ENCODE peak calls at places on chromosomes 3 and 15, in six cellular contexts. O is tibial artery, N is right atrium auricular region, P is breast epithelium, H is heart left ventricle, B is transverse colon. W is an unnamed sample.

GRCh38 chr3:183287301-183287971 is 34.4 kb downstream of the B3GNT5 start:
- DNase-seq in O (peak; percentile 45), H (no peak), P (no peak), B (no peak), N (peak; percentile 64), W (no peak)

GRCh38 chr15:41970456-41970855 is 1.9 kb downstream of the EHD4 start:
- DNase-seq in N (no peak), H (no peak), O (no peak), P (no peak), B (peak; percentile 6), W (no peak)

GRCh38 chr15:50764331-50765201 is 940 bp downstream of the SPPL2A start:
- DNase-seq in N (no peak), B (no peak), P (no peak), O (no peak), H (no peak), W (peak; percentile 8)

GRCh38 chr3:115321396-115321795 is 174.3 kb upstream of the ZBTB20 start:
- DNase-seq in P (no peak), N (no peak), H (no peak), B (no peak), O (no peak), W (no peak)

GRCh38 chr3:24264748-24265158 is 229.9 kb downstream of the THRB start:
- DNase-seq in N (no peak), P (no peak), B (no peak), O (no peak), H (no peak), W (no peak)

GRCh38 chr3:50617096-50617791 is at the start of gene MAPKAPK3:
- DNase-seq in B (peak; percentile 66), N (no peak), P (no peak), O (peak; percentile 47), H (peak; percentile 54), W (no peak)

GRCh38 chr3:161067346-161067745 is 37.8 kb downstream of the B3GALNT1 start:
- DNase-seq in O (no peak), N (no peak), P (no peak), B (no peak), H (no peak), W (no peak)

GRCh38 chr15:79463781-79464270 is 31.7 kb downstream of the MINAR1 start:
- DNase-seq in P (no peak), H (no peak), N (no peak), B (no peak), O (no peak), W (no peak)

GRCh38 chr15:48592929-48593328 is 52.6 kb downstream of the FBN1 start:
- DNase-seq in B (no peak), O (no peak), P (no peak), H (no peak), N (no peak), W (no peak)

GRCh38 chr3:49352286-49352685 is 5.9 kb downstream of the GPX1 start:
- DNase-seq in P (no peak), O (no peak), B (no peak), H (no peak), N (no peak), W (no peak)

GRCh38 chr15:38622317-38622716 is 57.7 kb upstream of the RASGRP1 start:
- DNase-seq in O (no peak), H (no peak), N (no peak), P (no peak), B (peak; percentile 71), W (no peak)

GRCh38 chr3:160754371-160754854 is 1.6 kb upstream of the PPM1L start:
- DNase-seq in N (peak; percentile 63), H (peak; percentile 39), P (peak; percentile 50), O (peak; percentile 34), B (peak; percentile 39), W (peak; percentile 27)

GRCh38 chr15:73809728-73810501 is 56.8 kb upstream of the INSYN1 start:
- DNase-seq in N (peak; percentile 63), O (no peak), P (no peak), B (no peak), H (peak; percentile 37), W (no peak)

GRCh38 chr3:12138044-12138443 is 20.7 kb downstream of the TIMP4 start:
- DNase-seq in P (no peak), B (peak; percentile 35), H (no peak), O (peak; percentile 27), N (no peak), W (no peak)

GRCh38 chr3:69400688-69401087 is 14.8 kb upstream of the FRMD4B start:
- DNase-seq in H (no peak), B (no peak), N (no peak), O (no peak), P (no peak), W (no peak)

GRCh38 chr15:49815937-49816336 is 195.1 kb downstream of the DTWD1 start:
- DNase-seq in N (peak; percentile 59), P (no peak), O (no peak), B (no peak), H (no peak), W (no peak)

GRCh38 chr15:51386486-51386885 is 45.0 kb downstream of the GLDN start:
- DNase-seq in B (no peak), O (no peak), N (no peak), P (no peak), H (no peak), W (no peak)

GRCh38 chr3:14175383-14176037 is 2.9 kb downstream of the XPC start:
- DNase-seq in B (no peak), O (no peak), N (no peak), H (no peak), P (no peak), W (peak; percentile 83)

GRCh38 chr3:88334187-88334868 is 184.6 kb downstream of the C3orf38 start:
- DNase-seq in N (no peak), P (no peak), B (no peak), H (no peak), O (no peak), W (no peak)

GRCh38 chr15:96693990-96694517 is 363.6 kb downstream of the NR2F2 start:
- DNase-seq in P (no peak), H (no peak), O (no peak), B (no peak), N (no peak), W (no peak)

GRCh38 chr3:126213376-126214044 is 33.1 kb upstream of the ALDH1L1 start:
- DNase-seq in N (no peak), P (no peak), O (no peak), B (no peak), H (no peak), W (no peak)

GRCh38 chr3:192060160-192060783 is 599.3 kb downstream of the PYDC2 start:
- DNase-seq in P (no peak), H (no peak), O (no peak), N (no peak), B (no peak), W (no peak)

GRCh38 chr15:85744636-85745422 is 49.9 kb downstream of the KLHL25 start:
- DNase-seq in O (peak; percentile 19), N (peak; percentile 57), B (no peak), H (no peak), P (no peak), W (no peak)

GRCh38 chr3:157172746-157173145 is 12.8 kb upstream of the CCNL1 start:
- DNase-seq in H (no peak), P (no peak), B (no peak), O (no peak), N (no peak), W (no peak)

GRCh38 chr3:150345021-150345538 is 63.0 kb upstream of the TSC22D2 start:
- DNase-seq in O (no peak), H (no peak), N (no peak), B (peak; percentile 90), P (no peak), W (no peak)

GRCh38 chr3:182671942-182672341 is 121.4 kb upstream of the ATP11B start:
- DNase-seq in H (no peak), P (no peak), N (no peak), B (no peak), O (no peak), W (no peak)

GRCh38 chr3:29488922-29489321 is 208.1 kb downstream of the RBMS3 start:
- DNase-seq in B (no peak), P (no peak), H (no peak), O (no peak), N (no peak), W (no peak)

GRCh38 chr15:34855397-34855796 is 60.0 kb upstream of the ACTC1 start:
- DNase-seq in N (no peak), O (no peak), P (no peak), H (no peak), B (no peak), W (no peak)
- H3K27ac ChIP-seq in N (peak overlapping the region; percentile 39), O (peak overlapping the region; percentile 52), P (no peak overlapping the region), H (no peak overlapping the region), B (no peak overlapping the region), W (no peak overlapping the region)

GRCh38 chr3:58105196-58105595 is 97.0 kb downstream of the FLNB start:
- DNase-seq in B (no peak), H (no peak), N (no peak), O (no peak), P (no peak), W (no peak)
- H3K4me1 ChIP-seq in B (peaks cover 23% of the 10 kb centered on the region), H (no peaks in the 10 kb centered on the region), N (no peaks in the 10 kb centered on the region), O (peaks cover 20% of the 10 kb centered on the region), P (no peaks in the 10 kb centered on the region), W (no peaks in the 10 kb centered on the region)

GRCh38 chr3:31955581-31955980 is 25.5 kb downstream of the OSBPL10 start:
- DNase-seq in B (no peak), O (no peak), H (no peak), N (no peak), P (no peak), W (no peak)

GRCh38 chr3:31953636-31954035 is 27.4 kb downstream of the OSBPL10 start:
- DNase-seq in P (no peak), O (no peak), N (no peak), B (no peak), H (no peak), W (no peak)

GRCh38 chr3:31959951-31960792 is 20.9 kb downstream of the OSBPL10 start:
- DNase-seq in H (no peak), N (no peak), P (no peak), B (no peak), O (no peak), W (no peak)

GRCh38 chr3:31958721-31959152 is 22.3 kb downstream of the OSBPL10 start:
- DNase-seq in H (no peak), N (no peak), P (no peak), B (no peak), O (no peak), W (no peak)

DNA sequence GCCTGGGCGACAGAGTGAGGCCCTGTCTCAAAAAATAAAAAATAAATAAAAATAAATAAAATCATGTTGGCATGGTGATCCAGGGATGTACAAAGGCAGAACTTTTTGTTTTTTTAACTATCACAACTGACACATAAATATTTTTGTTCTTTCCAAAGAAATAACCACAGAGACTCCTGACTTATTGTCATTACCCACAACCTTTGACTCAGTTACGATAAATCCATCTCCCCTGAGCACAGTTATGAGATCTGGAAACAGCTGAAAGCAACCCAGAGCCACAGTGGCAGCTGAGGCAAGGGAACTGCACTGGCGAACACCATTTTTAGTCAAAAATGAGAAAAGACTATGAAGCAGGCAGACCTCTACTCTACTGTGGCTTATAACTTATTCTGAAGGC is 24.0 kb downstream of the OSBPL10 start:
- DNase-seq in B (no peak), N (no peak), H (no peak), P (no peak), O (no peak), W (no peak)
- H3K9me3 ChIP-seq in B (peaks cover 12% of the 10 kb centered on the region), N (peaks cover 6% of the 10 kb centered on the region), H (peaks cover 11% of the 10 kb centered on the region), P (peaks cover 8% of the 10 kb centered on the region), O (peaks cover 9% of the 10 kb centered on the region), W (peaks cover 8% of the 10 kb centered on the region)

DNA sequence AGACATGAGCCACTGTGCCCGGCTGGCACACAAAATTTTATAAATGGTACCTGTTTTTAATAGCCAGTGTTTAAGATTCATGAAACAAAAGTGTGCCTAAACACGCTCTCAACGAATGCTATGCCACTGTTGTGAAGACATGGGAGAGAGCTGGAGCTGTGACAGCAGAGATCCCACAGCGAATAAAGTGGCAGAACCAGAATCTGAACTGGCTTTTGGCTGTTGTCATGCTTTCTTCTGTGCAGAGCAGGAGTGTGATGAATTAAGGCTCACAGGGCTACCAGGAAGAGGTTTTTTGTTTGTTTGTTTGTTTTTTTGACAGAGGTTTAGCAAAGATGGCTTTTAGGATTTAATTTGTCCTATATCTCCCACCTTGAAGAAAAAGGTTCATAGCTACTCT is 14.5 kb downstream of the PTPRG start:
- DNase-seq in H (no peak), P (no peak), N (no peak), B (no peak), O (no peak), W (no peak)
- H3K27ac ChIP-seq in H (no peak overlapping the region), P (no peak overlapping the region), N (no peak overlapping the region), B (no peak overlapping the region), O (peak overlapping the region; percentile 65), W (no peak overlapping the region)

W was measured in naive thymus-derived CD4-positive, alpha-beta T cell.